ENCODE peak calls at places on chromosomes 16 and 17, in ten cellular contexts. Q is endothelial cell, I is RWPE1, P is spleen, M is K562, L is esophagus squamous epithelium, B is Peyer's patch, X is AG09309, G is BJ, F is mesothelial cell of epicardium. K is an unnamed sample.

GRCh38 chr16:74186589-74186988 is 110.0 kb upstream of the PSMD7 start:
- DNase-seq in Q (no peak), G (peak; percentile 2), L (no peak), F (no peak), P (no peak), B (no peak), M (no peak), X (peak; percentile 10), I (no peak), K (no peak)

GRCh38 chr17:21218101-21218500 is 4.1 kb upstream of the TMEM11 start:
- DNase-seq in I (no peak), G (no peak), P (no peak), B (no peak), Q (no peak), F (no peak), X (no peak), M (no peak), L (no peak), K (no peak)

GRCh38 chr16:1159973-1160772 is 7.3 kb downstream of the CACNA1H start:
- DNase-seq in B (no peak), M (peak; percentile 59), Q (no peak), I (no peak), F (peak; percentile 66), X (no peak), G (no peak), P (no peak), L (no peak), K (no peak)

GRCh38 chr17:6556121-6557039 is at the start of gene PITPNM3:
- DNase-seq in Q (peak; percentile 25), G (no peak), M (peak; percentile 78), L (no peak), B (no peak), P (peak; percentile 72), F (no peak), X (no peak), I (peak; percentile 39), K (no peak)

GRCh38 chr16:55835578-55835977 is 2.7 kb upstream of the CES1 start:
- DNase-seq in G (no peak), F (no peak), B (no peak), P (no peak), I (no peak), M (no peak), L (no peak), Q (no peak), X (no peak), K (no peak)

GRCh38 chr16:61182416-61182815 is 853.8 kb downstream of the CDH8 start:
- DNase-seq in M (no peak), L (no peak), G (no peak), P (no peak), X (no peak), Q (no peak), B (no peak), F (no peak), I (no peak), K (no peak)

GRCh38 chr16:1045363-1046270 is 26.9 kb upstream of the SSTR5 start:
- DNase-seq in X (no peak), P (no peak), Q (no peak), L (no peak), B (no peak), F (no peak), M (no peak), G (no peak), I (no peak), K (no peak)

GRCh38 chr17:67717624-67718324 is at the start of gene NOL11:
- DNase-seq in P (peak; percentile 100), X (peak; percentile 92), F (peak; percentile 99), I (peak; percentile 98), L (peak; percentile 95), Q (peak; percentile 100), M (peak; percentile 97), G (peak; percentile 89), B (peak; percentile 100), K (peak; percentile 98)

GRCh38 chr16:30149250-30149885 is 26.3 kb upstream of the MAPK3 start:
- DNase-seq in B (no peak), G (no peak), Q (no peak), X (no peak), F (no peak), I (no peak), L (no peak), M (no peak), P (no peak), K (no peak)

GRCh38 chr17:19378416-19379293 is at the start of gene MAPK7:
- DNase-seq in F (no peak), G (no peak), M (peak; percentile 32), X (no peak), I (no peak), L (no peak), P (no peak), B (peak; percentile 57), Q (no peak), K (no peak)

GRCh38 chr16:89013692-89014455 is 36.9 kb upstream of the CBFA2T3 start:
- DNase-seq in P (peak; percentile 42), B (no peak), G (no peak), Q (no peak), M (no peak), X (no peak), I (no peak), L (no peak), F (no peak), K (no peak)

DNA sequence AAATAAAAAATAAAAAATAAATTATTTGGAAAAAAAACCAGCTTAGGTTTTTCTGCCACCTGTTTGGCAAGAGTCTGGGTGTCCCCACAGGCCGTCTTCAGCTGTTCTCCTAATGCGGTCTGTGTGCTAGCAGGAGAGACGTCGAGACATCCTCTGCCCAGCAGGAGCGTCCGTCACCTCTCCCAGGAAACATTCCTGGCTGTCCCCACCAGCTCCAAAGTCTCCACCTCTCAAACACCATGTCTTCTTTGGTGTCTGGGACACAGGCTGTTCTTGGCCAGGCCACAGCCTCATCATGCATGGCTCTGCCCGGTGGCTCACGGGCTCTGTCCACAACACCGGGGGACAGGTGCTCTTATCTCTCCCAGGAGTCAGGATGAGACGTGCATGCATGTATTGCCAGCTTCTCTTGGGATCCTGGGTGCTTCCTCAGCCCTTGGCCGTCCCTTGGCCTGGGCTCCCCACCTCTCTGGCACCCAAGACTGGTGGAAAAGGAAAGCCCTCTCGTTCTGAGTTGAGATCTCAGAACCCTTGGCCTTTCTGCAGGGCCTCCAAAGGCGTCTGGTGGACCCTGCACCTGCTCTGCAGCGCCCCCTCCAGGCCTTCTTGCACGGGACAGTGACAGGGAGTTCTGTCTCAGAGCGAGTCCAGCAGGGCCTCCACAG is 84.9 kb upstream of the CBX4 start:
- DNase-seq in F (peak; percentile 58), Q (peak; percentile 95), G (no peak), I (no peak), X (no peak), B (peak; percentile 81), L (no peak), M (peak; percentile 74), P (no peak), K (no peak)
- TF ChIP-seq CTCF in F (peak; percentile 52), Q (peak; percentile 82), G (peak; percentile 46), I (no peak), X (peak; percentile 60), B (no peak), L (peak; percentile 23), M (peak; percentile 90), P (peak; percentile 31), K (no peak)

DNA sequence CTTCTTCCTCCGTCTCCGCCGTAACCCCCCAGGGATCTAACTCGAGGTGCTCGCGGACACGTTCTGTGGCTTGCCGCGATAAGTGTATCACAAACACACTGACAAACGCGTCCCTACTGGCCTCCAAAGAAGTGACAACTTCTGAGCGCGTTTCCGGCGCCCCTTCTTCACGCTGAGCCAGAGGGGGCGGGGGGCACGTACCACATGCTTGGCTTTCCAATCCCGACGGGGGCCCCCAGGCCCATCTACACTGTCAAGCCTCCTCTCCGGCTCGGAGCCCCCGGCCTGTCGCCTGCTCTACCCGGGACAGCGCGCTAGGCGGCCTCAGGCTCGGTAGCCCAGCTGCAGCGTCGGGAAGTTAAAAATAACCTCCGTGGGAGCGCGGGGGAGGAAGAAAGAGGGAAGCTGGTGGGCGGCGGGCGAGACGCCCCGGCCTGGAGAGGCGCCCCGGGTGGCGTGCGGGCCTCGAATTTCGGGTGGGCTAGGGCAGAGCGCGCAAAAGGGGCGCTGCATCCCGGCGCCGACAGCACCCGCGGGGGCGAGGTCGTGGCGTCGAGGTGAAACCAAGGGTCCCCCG is 676 bp upstream of the SPHK1 start:
- DNase-seq in Q (peak; percentile 58), F (peak; percentile 55), X (no peak), L (no peak), G (no peak), M (peak; percentile 60), P (peak; percentile 88), B (peak; percentile 56), I (peak; percentile 57), K (peak; percentile 49)
- TF ChIP-seq CTCF in Q (peak; percentile 37), F (no peak), X (peak; percentile 26), L (peak; percentile 28), G (peak; percentile 33), M (peak; percentile 40), P (peak; percentile 38), B (no peak), I (no peak), K (no peak)

DNA sequence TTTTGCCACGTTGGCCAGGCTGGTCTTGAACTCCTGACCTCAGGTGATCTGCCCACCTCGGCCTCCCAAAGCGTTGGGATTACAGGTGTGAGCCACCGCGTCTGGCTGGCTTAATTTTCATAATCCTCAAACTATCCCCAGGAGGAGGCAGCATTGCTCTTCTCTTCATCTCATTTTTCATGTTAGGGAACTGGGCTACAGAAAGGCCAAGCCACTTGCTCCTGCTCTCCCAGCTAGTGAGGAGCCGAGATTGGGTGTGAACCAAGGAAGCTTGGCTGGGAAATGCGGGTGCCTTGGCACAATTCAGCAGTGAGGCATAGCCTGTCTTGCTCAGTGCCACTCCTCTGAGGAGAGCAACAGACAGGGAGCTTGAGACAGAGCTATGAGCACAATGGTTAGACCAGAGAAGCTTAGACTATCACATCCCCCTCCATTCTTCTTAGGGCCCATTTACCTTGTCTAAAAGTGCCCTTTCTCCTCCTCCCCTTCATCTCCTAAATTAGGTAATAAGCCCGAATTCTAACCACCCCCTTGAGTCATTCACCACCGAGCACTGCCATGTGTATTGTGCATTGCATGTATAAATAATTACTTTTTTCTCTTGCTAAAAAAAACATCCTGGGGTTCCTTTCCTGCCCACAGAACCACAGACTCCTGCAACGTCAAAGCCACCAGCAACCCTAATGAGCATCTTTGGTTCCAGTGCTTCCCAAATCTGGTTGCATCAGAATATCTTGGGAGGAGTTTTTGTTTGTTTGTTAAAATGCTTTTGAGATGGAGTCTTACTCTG is 20.0 kb upstream of the KIF19 start:
- DNase-seq in B (no peak), G (no peak), P (no peak), L (no peak), I (no peak), X (no peak), F (no peak), M (no peak), Q (peak; percentile 38), K (no peak)
- TF ChIP-seq CTCF in B (no peak), G (no peak), P (no peak), L (no peak), I (no peak), X (no peak), F (no peak), M (peak; percentile 36), Q (no peak), K (no peak)

DNA sequence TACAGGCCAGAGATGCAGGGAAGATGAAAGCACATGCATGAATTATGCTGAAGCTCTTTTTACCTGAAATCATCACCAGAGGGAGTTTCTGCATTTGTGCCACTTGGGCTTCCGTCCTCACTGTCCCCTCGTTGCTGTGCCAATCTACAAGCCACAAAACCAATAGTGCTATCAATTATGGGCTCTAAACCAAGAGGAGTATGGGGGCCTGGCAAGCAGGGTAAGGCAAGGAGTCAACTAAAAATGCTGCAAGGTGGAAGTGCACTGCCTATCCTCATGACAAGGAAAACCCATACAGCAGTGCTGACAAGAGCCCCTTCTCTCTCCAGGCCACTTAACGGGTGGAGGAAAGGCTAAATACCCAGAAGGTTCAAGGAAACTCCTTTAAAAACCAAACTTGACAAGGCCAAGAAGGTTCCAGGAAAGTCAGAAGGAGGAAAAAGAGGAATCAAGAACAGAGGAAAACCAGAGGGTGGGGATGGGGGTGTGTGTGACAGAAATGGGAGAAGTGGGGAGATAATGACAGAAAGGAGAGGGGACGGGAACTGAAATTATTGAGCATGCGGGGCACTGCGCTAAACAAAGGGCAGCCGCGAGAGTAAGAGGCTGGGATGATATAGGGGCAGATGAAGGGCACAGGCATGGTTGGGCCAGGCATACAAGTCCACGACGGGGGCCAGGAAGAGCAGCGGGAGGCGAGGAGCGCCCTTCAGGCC is 674 bp downstream of the C17orf75 start:
- DNase-seq in P (no peak), Q (no peak), F (no peak), L (no peak), B (peak; percentile 54), M (peak; percentile 26), I (no peak), G (no peak), X (no peak), K (no peak)
- TF ChIP-seq CTCF in P (no peak), Q (no peak), F (no peak), L (no peak), B (no peak), M (peak; percentile 22), I (no peak), G (peak; percentile 26), X (peak; percentile 5), K (no peak)